ENCODE peak calls at places on chromosomes 13 and 19, in seven cellular contexts. One of them, this sample, is unnamed.

GRCh38 chr13:37409756-37410155 is 188.8 kb downstream of the POSTN start:
- DNase-seq in cardiac fibroblast: peak; percentile 23
- DNase-seq in CD4-positive, alpha-beta T cell: no peak
- DNase-seq in NCI-H1048: no peak
- DNase-seq in GM03348: peak; percentile 8
- DNase-seq in ovary: no peak
- DNase-seq in iPS-NIHi11: no peak
- DNase-seq in this sample: no peak

GRCh38 chr19:461664-462551 is 1.1 kb upstream of the SHC2 start:
- DNase-seq in CD4-positive, alpha-beta T cell: no peak
- DNase-seq in iPS-NIHi11: peak; percentile 90
- DNase-seq in GM03348: no peak
- DNase-seq in cardiac fibroblast: no peak
- DNase-seq in ovary: no peak
- DNase-seq in NCI-H1048: no peak
- DNase-seq in this sample: peak; percentile 76

GRCh38 chr19:6227156-6227940 is 52.4 kb downstream of the MLLT1 start:
- DNase-seq in iPS-NIHi11: peak; percentile 8
- DNase-seq in CD4-positive, alpha-beta T cell: no peak
- DNase-seq in cardiac fibroblast: no peak
- DNase-seq in GM03348: no peak
- DNase-seq in NCI-H1048: no peak
- DNase-seq in ovary: no peak
- DNase-seq in this sample: no peak

GRCh38 chr13:70128098-70128497 is 19.8 kb upstream of the KLHL1 start:
- DNase-seq in ovary: no peak
- DNase-seq in cardiac fibroblast: no peak
- DNase-seq in iPS-NIHi11: no peak
- DNase-seq in NCI-H1048: no peak
- DNase-seq in GM03348: no peak
- DNase-seq in CD4-positive, alpha-beta T cell: no peak
- DNase-seq in this sample: no peak

GRCh38 chr19:4455742-4456565 is 1.6 kb downstream of the UBXN6 start:
- DNase-seq in cardiac fibroblast: peak; percentile 85
- DNase-seq in GM03348: peak; percentile 65
- DNase-seq in CD4-positive, alpha-beta T cell: no peak
- DNase-seq in iPS-NIHi11: no peak
- DNase-seq in NCI-H1048: no peak
- DNase-seq in ovary: peak; percentile 93
- DNase-seq in this sample: peak; percentile 79

GRCh38 chr19:48390188-48391099 is 907 bp downstream of the KDELR1 start:
- DNase-seq in iPS-NIHi11: peak; percentile 83
- DNase-seq in NCI-H1048: no peak
- DNase-seq in GM03348: peak; percentile 82
- DNase-seq in ovary: peak; percentile 64
- DNase-seq in CD4-positive, alpha-beta T cell: peak; percentile 46
- DNase-seq in cardiac fibroblast: peak; percentile 66
- DNase-seq in this sample: peak; percentile 87

GRCh38 chr19:7830823-7831222 is 805 bp downstream of the EVI5L start:
- DNase-seq in CD4-positive, alpha-beta T cell: no peak
- DNase-seq in ovary: no peak
- DNase-seq in NCI-H1048: no peak
- DNase-seq in cardiac fibroblast: no peak
- DNase-seq in GM03348: no peak
- DNase-seq in iPS-NIHi11: no peak
- DNase-seq in this sample: no peak

GRCh38 chr19:5249526-5249925 is 91.1 kb downstream of the PTPRS start:
- DNase-seq in GM03348: no peak
- DNase-seq in NCI-H1048: no peak
- DNase-seq in iPS-NIHi11: no peak
- DNase-seq in CD4-positive, alpha-beta T cell: no peak
- DNase-seq in ovary: no peak
- DNase-seq in cardiac fibroblast: no peak
- DNase-seq in this sample: no peak

GRCh38 chr13:105914637-105915036 is 620.8 kb downstream of the EFNB2 start:
- DNase-seq in NCI-H1048: no peak
- DNase-seq in iPS-NIHi11: no peak
- DNase-seq in GM03348: peak; percentile 14
- DNase-seq in CD4-positive, alpha-beta T cell: no peak
- DNase-seq in cardiac fibroblast: peak; percentile 85
- DNase-seq in ovary: no peak
- DNase-seq in this sample: no peak

GRCh38 chr19:10408511-10409291 is 5.4 kb upstream of the CDC37 start:
- DNase-seq in iPS-NIHi11: no peak
- DNase-seq in NCI-H1048: no peak
- DNase-seq in cardiac fibroblast: no peak
- DNase-seq in CD4-positive, alpha-beta T cell: no peak
- DNase-seq in GM03348: no peak
- DNase-seq in ovary: no peak
- DNase-seq in this sample: peak; percentile 88

GRCh38 chr19:38062959-38063786 is 156.2 kb downstream of the SIPA1L3 start:
- DNase-seq in cardiac fibroblast: no peak
- DNase-seq in GM03348: no peak
- DNase-seq in ovary: no peak
- DNase-seq in iPS-NIHi11: no peak
- DNase-seq in NCI-H1048: no peak
- DNase-seq in CD4-positive, alpha-beta T cell: no peak
- DNase-seq in this sample: no peak

GRCh38 chr19:17751912-17752273 is 616 bp downstream of the FCHO1 start:
- DNase-seq in iPS-NIHi11: no peak
- DNase-seq in cardiac fibroblast: no peak
- DNase-seq in NCI-H1048: no peak
- DNase-seq in ovary: no peak
- DNase-seq in GM03348: no peak
- DNase-seq in CD4-positive, alpha-beta T cell: no peak
- DNase-seq in this sample: no peak

GRCh38 chr19:19743176-19743575 is 10.3 kb upstream of the ZNF14 start:
- DNase-seq in cardiac fibroblast: no peak
- DNase-seq in CD4-positive, alpha-beta T cell: no peak
- DNase-seq in NCI-H1048: no peak
- DNase-seq in iPS-NIHi11: no peak
- DNase-seq in GM03348: no peak
- DNase-seq in ovary: no peak
- DNase-seq in this sample: no peak

GRCh38 chr19:43634516-43634876 is 5.2 kb downstream of the CADM4 start:
- DNase-seq in CD4-positive, alpha-beta T cell: no peak
- DNase-seq in NCI-H1048: no peak
- DNase-seq in ovary: no peak
- DNase-seq in cardiac fibroblast: no peak
- DNase-seq in iPS-NIHi11: peak; percentile 48
- DNase-seq in GM03348: no peak
- DNase-seq in this sample: no peak

GRCh38 chr19:34994643-34995471 is 5.3 kb upstream of the GRAMD1A start:
- DNase-seq in iPS-NIHi11: no peak
- DNase-seq in NCI-H1048: no peak
- DNase-seq in cardiac fibroblast: peak; percentile 54
- DNase-seq in ovary: peak; percentile 67
- DNase-seq in CD4-positive, alpha-beta T cell: no peak
- DNase-seq in GM03348: no peak
- DNase-seq in this sample: peak; percentile 80

GRCh38 chr13:29654807-29655547 is 59.5 kb upstream of the SLC7A1 start:
- DNase-seq in CD4-positive, alpha-beta T cell: no peak
- DNase-seq in ovary: no peak
- DNase-seq in iPS-NIHi11: no peak
- DNase-seq in NCI-H1048: no peak
- DNase-seq in cardiac fibroblast: peak; percentile 67
- DNase-seq in GM03348: peak; percentile 51
- DNase-seq in this sample: no peak